ENCODE peak calls at places on chromosome 2, in ten cellular contexts. U, R, H, Z, F, W, G, D, P and O are unnamed samples.

GRCh38 chr2:211157211-211157610 is 600.8 kb downstream of the CPS1 start:
- DNase-seq in U (no peak), R (no peak), H (no peak), Z (no peak), F (no peak), W (no peak), G (no peak), D (no peak), P (peak), O (no peak)

GRCh38 chr2:177396630-177397460 is 4.3 kb downstream of the AGPS start:
- DNase-seq in U (peak), R (no peak), H (no peak), Z (no peak), F (peak), W (no peak), G (no peak), D (peak), P (peak), O (peak)

GRCh38 chr2:101339236-101339865 is 30.9 kb upstream of the RNF149 start:
- DNase-seq in U (no peak), R (no peak), H (no peak), Z (no peak), F (no peak), W (no peak), G (no peak), D (no peak), P (peak), O (no peak)

GRCh38 chr2:221343524-221343923 is 228.6 kb downstream of the EPHA4 start:
- DNase-seq in U (no peak), R (no peak), H (no peak), Z (peak), F (no peak), W (peak), G (no peak), D (no peak), P (no peak), O (no peak)

GRCh38 chr2:40360652-40361051 is 91.2 kb downstream of the SLC8A1 start:
- DNase-seq in U (peak), R (no peak), H (no peak), Z (no peak), F (peak), W (no peak), G (peak), D (peak), P (peak), O (no peak)

GRCh38 chr2:232318175-232318855 is 60.2 kb upstream of the ALPP start:
- DNase-seq in U (no peak), R (no peak), H (no peak), Z (no peak), F (no peak), W (no peak), G (no peak), D (no peak), P (no peak), O (no peak)

GRCh38 chr2:67701011-67701410 is 303.9 kb downstream of the ETAA1 start:
- DNase-seq in U (no peak), R (no peak), H (no peak), Z (no peak), F (peak), W (no peak), G (no peak), D (peak), P (peak), O (no peak)

GRCh38 chr2:97808816-97809215 is 95.4 kb downstream of the ZAP70 start:
- DNase-seq in U (no peak), R (no peak), H (no peak), Z (no peak), F (no peak), W (no peak), G (no peak), D (no peak), P (no peak), O (no peak)

GRCh38 chr2:227862227-227862740 is 9.1 kb upstream of the DAW1 start:
- DNase-seq in U (peak), R (no peak), H (no peak), Z (peak), F (peak), W (peak), G (peak), D (peak), P (peak), O (peak)

GRCh38 chr2:105125920-105126319 is 88.1 kb downstream of the MRPS9 start:
- DNase-seq in U (no peak), R (no peak), H (peak), Z (no peak), F (no peak), W (no peak), G (no peak), D (no peak), P (no peak), O (no peak)

GRCh38 chr2:195106681-195107380 is 550.2 kb upstream of the SLC39A10 start:
- DNase-seq in U (no peak), R (no peak), H (no peak), Z (no peak), F (no peak), W (no peak), G (no peak), D (no peak), P (no peak), O (no peak)

GRCh38 chr2:24084386-24085375 is at the start of gene TP53I3:
- DNase-seq in U (peak), R (peak), H (peak), Z (peak), F (peak), W (peak), G (peak), D (peak), P (peak), O (peak)

GRCh38 chr2:196504788-196505187 is 134.7 kb upstream of the CCDC150 start:
- DNase-seq in U (no peak), R (no peak), H (no peak), Z (peak), F (no peak), W (peak), G (no peak), D (no peak), P (no peak), O (no peak)

GRCh38 chr2:196500686-196501431 is 138.7 kb upstream of the CCDC150 start:
- DNase-seq in U (peak), R (no peak), H (no peak), Z (no peak), F (peak), W (no peak), G (no peak), D (peak), P (peak), O (peak)

GRCh38 chr2:196503398-196503797 is 136.1 kb upstream of the CCDC150 start:
- DNase-seq in U (no peak), R (no peak), H (no peak), Z (no peak), F (no peak), W (no peak), G (no peak), D (no peak), P (no peak), O (no peak)

GRCh38 chr2:196499686-196500085 is 139.8 kb upstream of the CCDC150 start:
- DNase-seq in U (no peak), R (no peak), H (no peak), Z (no peak), F (no peak), W (no peak), G (no peak), D (no peak), P (no peak), O (no peak)

DNA sequence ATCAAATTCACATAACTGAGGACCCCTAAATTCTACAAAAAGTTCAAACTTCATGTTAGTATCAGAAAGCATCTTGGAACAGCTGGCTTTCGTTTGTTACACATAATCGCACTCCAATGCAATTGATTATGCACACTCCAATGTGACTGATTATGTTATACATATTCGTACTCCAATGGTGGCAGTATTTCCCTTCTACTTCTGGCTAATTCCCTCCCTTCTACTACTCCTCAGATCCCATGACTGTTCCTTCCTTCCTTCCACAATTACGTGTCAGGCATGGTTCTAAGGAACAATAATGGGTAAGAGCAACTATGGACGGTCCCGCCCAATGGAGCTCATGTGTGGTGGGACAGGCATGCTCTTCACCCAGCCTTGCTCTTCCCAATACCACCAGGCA is 137.1 kb upstream of the CCDC150 start:
- DNase-seq in U (no peak), R (no peak), H (no peak), Z (no peak), F (no peak), W (no peak), G (no peak), D (no peak), P (peak), O (no peak)
- TF ChIP-seq CTCF in U (no peak), R (no peak), H (no peak), Z (no peak), F (no peak), W (no peak), G (no peak), D (peak), P (no peak), O (no peak)

GRCh38 chr2:85560812-85561279 is 447 bp downstream of the GGCX start:
- DNase-seq in U (no peak), R (no peak), H (no peak), Z (no peak), F (no peak), W (no peak), G (no peak), D (no peak), P (no peak), O (no peak)

GRCh38 chr2:85557130-85557529 is 4.2 kb downstream of the GGCX start:
- DNase-seq in U (no peak), R (no peak), H (no peak), Z (no peak), F (no peak), W (no peak), G (no peak), D (no peak), P (no peak), O (no peak)

GRCh38 chr2:85564144-85564563 is 2.9 kb upstream of the GGCX start:
- DNase-seq in U (no peak), R (no peak), H (no peak), Z (peak), F (no peak), W (no peak), G (peak), D (no peak), P (no peak), O (no peak)

GRCh38 chr2:85558160-85558559 is 3.1 kb downstream of the GGCX start:
- DNase-seq in U (no peak), R (no peak), H (no peak), Z (no peak), F (no peak), W (no peak), G (no peak), D (no peak), P (no peak), O (no peak)

GRCh38 chr2:85561280-85562212 is at the start of gene GGCX:
- DNase-seq in U (peak), R (peak), H (peak), Z (peak), F (peak), W (peak), G (peak), D (peak), P (peak), O (peak)
- TF ChIP-seq CTCF in U (no peak), R (no peak), H (no peak), Z (no peak), F (peak), W (no peak), G (no peak), D (peak), P (no peak), O (no peak)

GRCh38 chr2:181570059-181570458 is 86.8 kb downstream of the CERKL start:
- DNase-seq in U (no peak), R (no peak), H (no peak), Z (no peak), F (no peak), W (no peak), G (no peak), D (no peak), P (no peak), O (no peak)

GRCh38 chr2:181574321-181574720 is 82.6 kb downstream of the CERKL start:
- DNase-seq in U (no peak), R (no peak), H (no peak), Z (no peak), F (no peak), W (no peak), G (no peak), D (no peak), P (no peak), O (no peak)

GRCh38 chr2:181575024-181575649 is 81.8 kb downstream of the CERKL start:
- DNase-seq in U (no peak), R (no peak), H (no peak), Z (no peak), F (peak), W (no peak), G (no peak), D (no peak), P (no peak), O (no peak)

GRCh38 chr2:181573140-181573736 is 83.7 kb downstream of the CERKL start:
- DNase-seq in U (peak), R (no peak), H (no peak), Z (peak), F (peak), W (no peak), G (peak), D (peak), P (peak), O (peak)

GRCh38 chr2:181570833-181571661 is 85.9 kb downstream of the CERKL start:
- DNase-seq in U (peak), R (no peak), H (no peak), Z (peak), F (peak), W (no peak), G (no peak), D (peak), P (no peak), O (no peak)
- TF ChIP-seq CTCF in U (peak), R (no peak), H (peak), Z (peak), F (peak), W (peak), G (peak), D (peak), P (peak), O (peak)

GRCh38 chr2:88813612-88814011 is 122.1 kb downstream of the RPIA start:
- DNase-seq in U (no peak), R (no peak), H (no peak), Z (no peak), F (no peak), W (no peak), G (peak), D (no peak), P (no peak), O (no peak)
- TF ChIP-seq CTCF in U (no peak), R (no peak), H (no peak), Z (no peak), F (peak), W (no peak), G (peak), D (no peak), P (no peak), O (no peak)

GRCh38 chr2:162002623-162003200 is 71.3 kb downstream of the DPP4 start:
- DNase-seq in U (no peak), R (no peak), H (no peak), Z (no peak), F (no peak), W (no peak), G (no peak), D (no peak), P (no peak), O (no peak)

GRCh38 chr2:162009543-162009942 is 64.5 kb downstream of the DPP4 start:
- DNase-seq in U (no peak), R (no peak), H (no peak), Z (no peak), F (no peak), W (no peak), G (no peak), D (no peak), P (no peak), O (no peak)

GRCh38 chr2:162006326-162006725 is 67.7 kb downstream of the DPP4 start:
- DNase-seq in U (no peak), R (no peak), H (no peak), Z (no peak), F (no peak), W (no peak), G (no peak), D (no peak), P (no peak), O (no peak)

GRCh38 chr2:162011718-162012564 is 62.1 kb downstream of the DPP4 start:
- DNase-seq in U (no peak), R (no peak), H (no peak), Z (no peak), F (no peak), W (no peak), G (no peak), D (no peak), P (no peak), O (no peak)

GRCh38 chr2:162007447-162008040 is 66.5 kb downstream of the DPP4 start:
- DNase-seq in U (no peak), R (no peak), H (no peak), Z (peak), F (peak), W (no peak), G (peak), D (peak), P (peak), O (peak)
- TF ChIP-seq CTCF in U (peak), R (peak), H (peak), Z (peak), F (peak), W (peak), G (peak), D (peak), P (peak), O (peak)

DNA sequence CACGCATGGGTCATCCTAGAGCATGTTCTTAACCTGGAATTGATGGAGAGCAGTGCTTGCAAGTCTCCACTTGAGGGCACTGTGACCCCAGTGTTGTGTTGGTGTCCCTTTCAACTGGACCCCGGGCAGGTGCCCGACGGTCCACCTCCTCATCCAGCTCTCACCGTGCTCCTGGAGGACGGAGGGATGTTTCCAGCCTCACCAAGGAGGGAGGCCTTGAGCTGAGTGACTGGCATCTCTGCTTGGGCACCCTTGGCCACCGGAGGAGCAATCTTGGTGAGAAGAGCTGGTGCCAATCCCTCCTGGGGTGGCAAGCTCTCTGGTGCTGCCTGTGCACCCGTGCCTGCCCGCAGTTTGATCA is 45.4 kb upstream of the ASB18 start:
- DNase-seq in U (peak), R (no peak), H (peak), Z (peak), F (peak), W (peak), G (peak), D (no peak), P (no peak), O (peak)
- TF ChIP-seq CTCF in U (peak), R (no peak), H (peak), Z (peak), F (peak), W (peak), G (peak), D (peak), P (peak), O (peak)